ENCODE peak calls at places on chromosomes 16 and 17, in nine cellular contexts. H is spleen, K is AG04450, T is tibial nerve, A is brain microvascular endothelial cell, S is left lung, I is sigmoid colon, E is left ventricle myocardium inferior, U is upper lobe of left lung. B is an unnamed sample.
A peak's percentile ranks its signal among the peaks of the same experiment; 100 is the strongest.

GRCh38 chr17:44219126-44219635 is 294 bp downstream of the UBTF start:
- DNase-seq in H (no peak), K (no peak), T (no peak), A (no peak), S (peak; percentile 92), I (peak; percentile 82), E (peak; percentile 72), U (peak; percentile 63), B (peak; percentile 81)

GRCh38 chr16:10558746-10559641 is 21.4 kb downstream of the EMP2 start:
- DNase-seq in H (peak; percentile 82), K (no peak), T (peak; percentile 61), A (no peak), S (peak; percentile 84), I (peak; percentile 83), E (peak; percentile 77), U (peak; percentile 69), B (peak; percentile 98)

GRCh38 chr17:21425736-21426135 is 49.6 kb downstream of the KCNJ12 start:
- DNase-seq in H (no peak), K (no peak), T (no peak), A (no peak), S (no peak), I (no peak), E (no peak), U (no peak), B (no peak)

GRCh38 chr16:10266809-10267208 is 84.6 kb upstream of the GRIN2A start:
- DNase-seq in H (no peak), K (no peak), T (no peak), A (no peak), S (no peak), I (no peak), E (no peak), U (no peak), B (no peak)

GRCh38 chr17:29570521-29570920 is 2.0 kb downstream of the TP53I13 start:
- DNase-seq in H (peak; percentile 46), K (no peak), T (no peak), A (no peak), S (peak; percentile 27), I (peak; percentile 66), E (no peak), U (no peak), B (no peak)

GRCh38 chr17:21463779-21464407 is 87.7 kb downstream of the KCNJ12 start:
- DNase-seq in H (no peak), K (no peak), T (no peak), A (no peak), S (no peak), I (no peak), E (no peak), U (no peak), B (no peak)

GRCh38 chr17:81385320-81386111 is 9.7 kb upstream of the BAHCC1 start:
- DNase-seq in H (no peak), K (no peak), T (no peak), A (no peak), S (no peak), I (peak; percentile 74), E (no peak), U (no peak), B (peak; percentile 26)

GRCh38 chr16:77403732-77404131 is 31.1 kb downstream of the ADAMTS18 start:
- DNase-seq in H (no peak), K (no peak), T (no peak), A (no peak), S (no peak), I (no peak), E (no peak), U (no peak), B (no peak)

GRCh38 chr16:8622315-8622656 is 788 bp downstream of the METTL22 start:
- DNase-seq in H (no peak), K (no peak), T (no peak), A (no peak), S (no peak), I (no peak), E (no peak), U (no peak), B (no peak)

GRCh38 chr17:45813051-45813731 is 29.1 kb downstream of the CRHR1 start:
- DNase-seq in H (no peak), K (no peak), T (no peak), A (no peak), S (no peak), I (no peak), E (no peak), U (no peak), B (no peak)

DNA sequence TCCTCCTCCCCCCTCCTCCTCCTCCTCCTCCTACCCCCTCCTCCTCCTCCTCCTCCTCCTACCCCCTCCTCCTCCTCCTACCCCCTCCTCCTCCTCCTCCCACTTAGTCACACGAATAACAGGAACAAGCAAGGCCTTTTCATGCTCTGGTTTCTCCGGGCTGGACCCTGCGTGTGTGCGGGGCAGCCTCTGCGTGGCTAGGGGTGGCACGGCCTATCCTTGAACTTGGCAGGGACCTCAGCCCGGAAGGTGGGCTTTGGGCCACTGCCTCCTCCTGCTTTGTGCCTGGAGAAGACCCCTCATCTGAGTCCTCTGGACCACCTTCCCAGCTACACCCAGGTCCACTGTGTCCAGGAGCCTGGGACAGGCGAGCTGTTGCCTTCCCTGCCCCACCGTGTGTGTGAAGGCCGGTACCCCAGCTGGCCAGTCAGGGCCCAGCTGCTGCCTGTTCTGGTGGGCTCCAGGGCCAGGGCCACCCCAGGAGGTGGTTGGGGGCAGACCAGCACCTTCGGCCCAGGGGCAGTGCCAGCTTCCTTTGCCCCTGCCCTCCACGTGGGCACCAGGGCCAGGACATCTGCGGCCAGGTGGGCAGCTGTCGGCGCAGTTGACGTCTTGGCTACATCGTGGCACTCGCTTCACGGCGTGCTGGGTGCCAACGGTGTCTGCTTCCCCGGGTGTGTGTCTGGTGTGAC is 35.4 kb downstream of the GINS2 start:
- DNase-seq in H (no peak), K (no peak), T (no peak), A (no peak), S (peak; percentile 67), I (no peak), E (no peak), U (no peak), B (no peak)
- H3K27me3 ChIP-seq in H (no peaks in the 10 kb centered on the region), K (no peaks in the 10 kb centered on the region), T (no peaks in the 10 kb centered on the region), A (no peaks in the 10 kb centered on the region), S (no peaks in the 10 kb centered on the region), I (no peaks in the 10 kb centered on the region), E (no peaks in the 10 kb centered on the region), U (no peaks in the 10 kb centered on the region), B (no peaks in the 10 kb centered on the region)

GRCh38 chr16:50669741-50670140 is 11.4 kb downstream of the SNX20 start:
- DNase-seq in H (peak; percentile 39), K (no peak), T (no peak), A (no peak), S (no peak), I (no peak), E (no peak), U (no peak), B (no peak)

GRCh38 chr16:50665128-50665878 is 15.8 kb downstream of the SNX20 start:
- DNase-seq in H (peak; percentile 93), K (peak; percentile 32), T (peak; percentile 84), A (peak; percentile 66), S (peak; percentile 95), I (peak; percentile 86), E (peak; percentile 74), U (peak; percentile 83), B (peak; percentile 80)

GRCh38 chr16:50666658-50667496 is 14.2 kb downstream of the SNX20 start:
- DNase-seq in H (peak; percentile 86), K (no peak), T (no peak), A (no peak), S (no peak), I (no peak), E (no peak), U (no peak), B (no peak)

GRCh38 chr16:50668368-50669008 is 12.6 kb downstream of the SNX20 start:
- DNase-seq in H (peak; percentile 58), K (no peak), T (no peak), A (no peak), S (no peak), I (no peak), E (no peak), U (peak; percentile 80), B (peak; percentile 64)

DNA sequence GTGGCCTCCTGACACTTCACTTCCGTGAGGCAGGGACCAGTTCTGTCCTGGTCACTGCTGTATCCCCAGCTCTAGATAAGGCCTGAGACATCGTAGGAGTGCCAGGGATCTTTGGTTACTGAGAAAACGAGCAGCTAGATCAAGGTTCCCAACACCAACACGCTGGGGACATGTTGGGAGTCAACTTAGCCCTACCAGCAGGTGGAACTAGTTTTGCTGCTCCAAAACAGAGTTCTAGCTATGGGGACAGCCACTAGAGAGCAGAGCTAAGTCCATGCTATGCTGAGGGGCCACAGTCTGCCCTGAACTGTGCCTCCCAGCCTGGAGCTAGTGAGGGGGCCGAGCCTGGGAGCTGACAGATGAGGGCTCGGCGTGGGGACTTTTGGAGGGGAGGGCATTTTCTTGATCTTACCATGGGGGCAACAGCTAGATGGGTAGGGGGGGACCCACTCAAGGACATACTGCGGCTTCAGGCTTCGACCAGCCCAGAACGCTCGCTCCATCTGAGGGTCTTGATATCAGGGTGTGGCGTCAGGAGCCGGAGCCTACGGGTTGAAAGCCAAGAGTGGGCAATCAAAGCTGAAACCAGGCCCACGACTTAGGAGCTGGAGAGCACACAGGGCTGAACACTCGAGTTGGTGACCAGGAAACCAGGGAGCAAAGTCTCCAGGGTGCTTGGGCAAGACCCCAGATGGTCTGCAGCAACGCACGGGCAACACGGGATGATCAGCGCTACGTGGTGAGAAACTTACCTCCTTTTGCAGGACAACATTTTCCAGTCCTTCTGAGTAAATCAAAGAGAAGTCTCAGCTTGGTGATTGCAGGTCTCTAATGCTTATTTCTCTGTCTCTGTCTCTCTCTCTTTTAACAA is 13.4 kb downstream of the SNX20 start:
- DNase-seq in H (peak; percentile 72), K (no peak), T (no peak), A (no peak), S (no peak), I (no peak), E (no peak), U (no peak), B (no peak)
- TF ChIP-seq CTCF in H (no peak), K (no peak), T (no peak), A (no peak), S (no peak), I (no peak), E (no peak), U (no peak), B (no peak)

DNA sequence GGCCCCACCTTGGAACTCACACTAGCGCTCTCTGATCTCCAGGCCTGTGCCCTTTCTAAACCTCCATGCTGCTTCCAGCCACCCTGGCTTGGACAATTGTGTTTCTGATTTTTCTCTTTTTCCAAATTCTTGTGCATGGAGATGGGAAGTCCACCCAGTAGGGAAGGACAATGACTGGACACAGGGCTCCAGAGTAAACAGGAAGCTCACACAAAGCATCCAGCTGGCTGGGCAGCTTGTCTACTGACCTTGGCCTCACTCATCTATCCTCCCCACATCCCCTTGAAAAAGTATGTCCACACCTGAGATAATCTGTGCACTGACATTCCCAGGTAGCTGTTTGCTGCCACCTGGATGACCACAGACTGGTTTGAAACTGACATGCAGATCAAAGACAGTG is 331.2 kb upstream of the MAF start:
- DNase-seq in H (no peak), K (no peak), T (no peak), A (no peak), S (no peak), I (no peak), E (no peak), U (no peak), B (no peak)
- H3K27me3 ChIP-seq in H (no peaks in the 10 kb centered on the region), K (no peaks in the 10 kb centered on the region), T (no peaks in the 10 kb centered on the region), A (no peaks in the 10 kb centered on the region), S (no peaks in the 10 kb centered on the region), I (no peaks in the 10 kb centered on the region), E (no peaks in the 10 kb centered on the region), U (no peaks in the 10 kb centered on the region), B (no peaks in the 10 kb centered on the region)

GRCh38 chr16:20353379-20353778 is 864 bp upstream of the UMOD start:
- DNase-seq in H (no peak), K (no peak), T (no peak), A (no peak), S (no peak), I (no peak), E (no peak), U (no peak), B (no peak)
- TF ChIP-seq CTCF in H (no peak), K (no peak), T (no peak), A (no peak), S (no peak), I (no peak), E (no peak), U (no peak), B (no peak)

B was measured in right lobe of liver.